ENCODE peak calls at places on chromosomes 5 and 9, in eight cellular contexts. One of them, this sample, is unnamed.

GRCh38 chr5:153900703-153901395 is 137.9 kb downstream of the FAM114A2 start:
- DNase-seq in kidney: no peak
- DNase-seq in NCI-H2081: no peak
- DNase-seq in fibroblast of pulmonary artery: peak; percentile 40
- DNase-seq in AG08396: peak; percentile 66
- DNase-seq in GM20000: no peak
- DNase-seq in fibroblast of the aortic adventitia: peak; percentile 75
- DNase-seq in skeletal muscle cell: peak; percentile 27
- DNase-seq in this sample: peak; percentile 69

GRCh38 chr9:93830606-93831005 is 124.5 kb downstream of the BARX1 start:
- DNase-seq in GM20000: no peak
- DNase-seq in fibroblast of the aortic adventitia: no peak
- DNase-seq in fibroblast of pulmonary artery: no peak
- DNase-seq in kidney: no peak
- DNase-seq in AG08396: no peak
- DNase-seq in NCI-H2081: no peak
- DNase-seq in skeletal muscle cell: no peak
- DNase-seq in this sample: no peak

GRCh38 chr5:10762178-10762775 is 1.2 kb upstream of the DAP start:
- DNase-seq in GM20000: no peak
- DNase-seq in kidney: no peak
- DNase-seq in fibroblast of pulmonary artery: peak; percentile 22
- DNase-seq in skeletal muscle cell: no peak
- DNase-seq in fibroblast of the aortic adventitia: peak; percentile 35
- DNase-seq in NCI-H2081: no peak
- DNase-seq in AG08396: no peak
- DNase-seq in this sample: no peak

GRCh38 chr9:105053209-105053652 is 125.3 kb upstream of the ABCA1 start:
- DNase-seq in fibroblast of pulmonary artery: peak; percentile 88
- DNase-seq in NCI-H2081: no peak
- DNase-seq in fibroblast of the aortic adventitia: peak; percentile 90
- DNase-seq in GM20000: peak; percentile 18
- DNase-seq in AG08396: no peak
- DNase-seq in kidney: no peak
- DNase-seq in skeletal muscle cell: peak; percentile 75
- DNase-seq in this sample: peak; percentile 92

GRCh38 chr5:90000351-90000750 is 409.2 kb downstream of the CETN3 start:
- DNase-seq in GM20000: no peak
- DNase-seq in fibroblast of the aortic adventitia: no peak
- DNase-seq in kidney: no peak
- DNase-seq in NCI-H2081: no peak
- DNase-seq in fibroblast of pulmonary artery: no peak
- DNase-seq in AG08396: no peak
- DNase-seq in skeletal muscle cell: no peak
- DNase-seq in this sample: no peak

GRCh38 chr5:109844695-109845094 is 155.0 kb downstream of the MAN2A1 start:
- DNase-seq in fibroblast of pulmonary artery: peak; percentile 51
- DNase-seq in NCI-H2081: no peak
- DNase-seq in AG08396: no peak
- DNase-seq in fibroblast of the aortic adventitia: peak; percentile 13
- DNase-seq in kidney: no peak
- DNase-seq in GM20000: no peak
- DNase-seq in skeletal muscle cell: peak; percentile 81
- DNase-seq in this sample: peak; percentile 50

GRCh38 chr5:27172708-27173107 is 134.3 kb upstream of the CDH9 start:
- DNase-seq in AG08396: no peak
- DNase-seq in kidney: no peak
- DNase-seq in fibroblast of pulmonary artery: no peak
- DNase-seq in GM20000: no peak
- DNase-seq in skeletal muscle cell: no peak
- DNase-seq in fibroblast of the aortic adventitia: no peak
- DNase-seq in NCI-H2081: no peak
- DNase-seq in this sample: no peak

GRCh38 chr5:39580702-39581498 is 156.1 kb upstream of the DAB2 start:
- DNase-seq in fibroblast of pulmonary artery: peak; percentile 69
- DNase-seq in GM20000: no peak
- DNase-seq in AG08396: no peak
- DNase-seq in NCI-H2081: no peak
- DNase-seq in skeletal muscle cell: peak; percentile 65
- DNase-seq in fibroblast of the aortic adventitia: peak; percentile 90
- DNase-seq in kidney: no peak
- DNase-seq in this sample: peak; percentile 10

GRCh38 chr5:151184316-151185042 is 26.9 kb upstream of the ANXA6 start:
- DNase-seq in skeletal muscle cell: no peak
- DNase-seq in GM20000: no peak
- DNase-seq in fibroblast of pulmonary artery: no peak
- DNase-seq in NCI-H2081: no peak
- DNase-seq in AG08396: no peak
- DNase-seq in kidney: no peak
- DNase-seq in fibroblast of the aortic adventitia: no peak
- DNase-seq in this sample: no peak

GRCh38 chr9:85027870-85028269 is 358.3 kb downstream of the NTRK2 start:
- DNase-seq in skeletal muscle cell: no peak
- DNase-seq in fibroblast of pulmonary artery: no peak
- DNase-seq in kidney: no peak
- DNase-seq in AG08396: no peak
- DNase-seq in GM20000: no peak
- DNase-seq in fibroblast of the aortic adventitia: no peak
- DNase-seq in NCI-H2081: no peak
- DNase-seq in this sample: no peak

This sample was measured in brain microvascular endothelial cell.